ENCODE peak calls at places on chromosomes 1 and 21, in six cellular contexts. F is mesenchymal stem cell; V is mesendoderm; K is neural progenitor cell; P is A673; T is CD8-positive, alpha-beta memory T cell. M is an unnamed sample.

GRCh38 chr1:74463301-74463988 is 49.0 kb downstream of the LRRC53 start:
- DNase-seq in P (peak), F (no peak), T (no peak), V (no peak), K (no peak), M (no peak)

GRCh38 chr21:42809171-42809570 is 70.2 kb downstream of the WDR4 start:
- DNase-seq in V (no peak), P (no peak), T (no peak), F (no peak), K (no peak), M (no peak)

GRCh38 chr21:44854664-44855446 is 18.6 kb downstream of the PTTG1IP start:
- DNase-seq in T (no peak), K (no peak), P (no peak), V (no peak), F (no peak), M (no peak)

GRCh38 chr1:235105051-235106043 is 23.3 kb downstream of the TOMM20 start:
- DNase-seq in T (no peak), V (no peak), K (no peak), P (no peak), F (peak), M (peak)

GRCh38 chr1:114080511-114081144 is 73.0 kb downstream of the SYT6 start:
- DNase-seq in T (no peak), V (peak), K (no peak), F (no peak), P (no peak), M (no peak)

GRCh38 chr1:20355828-20356735 is 65.4 kb downstream of the VWA5B1 start:
- DNase-seq in P (no peak), V (no peak), F (no peak), K (no peak), T (no peak), M (no peak)

GRCh38 chr21:42767561-42767835 is 111.8 kb downstream of the WDR4 start:
- DNase-seq in P (no peak), F (no peak), T (no peak), V (no peak), K (no peak), M (no peak)

GRCh38 chr1:184759097-184759496 is 4.4 kb upstream of the EDEM3 start:
- DNase-seq in V (no peak), F (no peak), P (no peak), T (no peak), K (no peak), M (no peak)

GRCh38 chr1:156676820-156677615 is at the start of gene NES:
- DNase-seq in V (peak), P (peak), T (no peak), K (peak), F (peak), M (no peak)

GRCh38 chr1:158534496-158534895 is 19.7 kb downstream of the OR6Y1 start:
- DNase-seq in T (no peak), F (no peak), V (peak), P (no peak), K (no peak), M (no peak)

GRCh38 chr1:202150607-202151006 is 6.1 kb upstream of the ARL8A start:
- DNase-seq in K (no peak), T (no peak), F (no peak), P (no peak), V (no peak), M (no peak)

GRCh38 chr1:181504294-181505115 is 21.2 kb downstream of the CACNA1E start:
- DNase-seq in F (no peak), V (peak), P (peak), T (no peak), K (peak), M (peak)

GRCh38 chr1:182588460-182589396 is at the start of gene RNASEL:
- DNase-seq in T (peak), F (peak), V (peak), P (peak), K (peak), M (peak)

GRCh38 chr1:226476657-226477319 is 68.9 kb upstream of the PARP1 start:
- DNase-seq in K (no peak), P (peak), V (no peak), T (no peak), F (no peak), M (no peak)

GRCh38 chr1:68217060-68217554 is 15.2 kb downstream of the WLS start:
- DNase-seq in V (peak), T (no peak), P (no peak), K (peak), F (no peak), M (no peak)

GRCh38 chr1:44235794-44236193 is 22.5 kb downstream of the DMAP1 start:
- DNase-seq in F (no peak), K (no peak), V (no peak), T (no peak), P (no peak), M (no peak)

GRCh38 chr21:33566514-33566913 is 22.0 kb downstream of the DONSON start:
- DNase-seq in T (no peak), K (no peak), V (no peak), F (no peak), P (no peak), M (no peak)

GRCh38 chr1:14424325-14425000 is 174.0 kb upstream of the KAZN start:
- DNase-seq in P (no peak), V (no peak), T (no peak), F (no peak), K (no peak), M (no peak)

GRCh38 chr1:240878631-240879030 is 266.7 kb upstream of the GREM2 start:
- DNase-seq in F (no peak), T (no peak), V (no peak), K (no peak), P (no peak), M (no peak)

GRCh38 chr1:102472524-102472923 is 475.8 kb upstream of the OLFM3 start:
- DNase-seq in F (no peak), P (no peak), T (no peak), K (no peak), V (no peak), M (no peak)

GRCh38 chr1:101338714-101339430 is 102.1 kb downstream of the S1PR1 start:
- DNase-seq in P (no peak), T (no peak), K (no peak), V (no peak), F (no peak), M (no peak)

GRCh38 chr1:10401281-10401680 is 2.4 kb downstream of the PGD start:
- DNase-seq in T (no peak), V (peak), K (no peak), P (no peak), F (peak), M (no peak)

GRCh38 chr1:92030701-92031107 is 919 bp downstream of the EPHX4 start:
- DNase-seq in V (peak), P (peak), K (peak), F (peak), T (no peak), M (no peak)

GRCh38 chr1:245052258-245052657 is 102.5 kb upstream of the KIF26B start:
- DNase-seq in V (no peak), K (no peak), P (no peak), F (no peak), T (no peak), M (no peak)

GRCh38 chr1:23273450-23274133 is 56.3 kb upstream of the HTR1D start:
- DNase-seq in T (no peak), P (peak), V (no peak), F (peak), K (no peak), M (no peak)

GRCh38 chr1:182972231-182972630 is 19.3 kb upstream of the SHCBP1L start:
- DNase-seq in K (no peak), F (peak), V (no peak), P (no peak), T (no peak), M (no peak)

GRCh38 chr1:204345941-204346678 is 13.6 kb downstream of the PLEKHA6 start:
- DNase-seq in T (no peak), K (no peak), V (no peak), P (no peak), F (no peak), M (no peak)

GRCh38 chr1:186536272-186536905 is 75.5 kb upstream of the PDC start:
- DNase-seq in K (no peak), F (peak), P (peak), V (no peak), T (no peak), M (no peak)

GRCh38 chr1:50108497-50109073 is at the start of gene ELAVL4:
- DNase-seq in F (no peak), T (no peak), P (peak), K (no peak), V (no peak), M (no peak)

GRCh38 chr1:94927405-94928175 is 680 bp upstream of the CNN3 start:
- DNase-seq in T (no peak), V (peak), F (peak), K (peak), P (peak), M (no peak)

GRCh38 chr1:32791881-32792280 is 25.3 kb downstream of the YARS1 start:
- DNase-seq in T (no peak), V (no peak), K (no peak), P (no peak), F (no peak), M (no peak)

GRCh38 chr1:72282271-72282656 is at the start of gene NEGR1:
- DNase-seq in V (peak), K (peak), F (no peak), T (no peak), P (peak), M (no peak)

GRCh38 chr1:174408142-174408541 is 39.6 kb upstream of the GPR52 start:
- DNase-seq in T (no peak), F (peak), V (no peak), P (no peak), K (no peak), M (no peak)

GRCh38 chr1:207804746-207805468 is 53.1 kb downstream of the CD46 start:
- DNase-seq in K (no peak), T (no peak), F (no peak), P (no peak), V (no peak), M (no peak)

GRCh38 chr1:36321119-36321951 is 2.1 kb downstream of the EVA1B start:
- DNase-seq in T (peak), V (peak), F (peak), K (peak), P (no peak), M (no peak)

GRCh38 chr21:35896060-35896459 is 164.3 kb downstream of the SETD4 start:
- DNase-seq in V (no peak), F (no peak), K (no peak), P (no peak), T (no peak), M (peak)

GRCh38 chr1:6743189-6744101 is 41.8 kb upstream of the CAMTA1 start:
- DNase-seq in K (no peak), F (peak), T (no peak), P (no peak), V (no peak), M (no peak)
- H3K4me3 ChIP-seq in K (no peak), F (no peak), T (no peak), P (no peak), V (no peak), M (no peak)

GRCh38 chr1:12246584-12246983 is 16.8 kb downstream of the VPS13D start:
- DNase-seq in K (no peak), F (peak), P (no peak), T (no peak), V (no peak), M (no peak)

GRCh38 chr1:12249748-12250147 is 19.9 kb downstream of the VPS13D start:
- DNase-seq in V (no peak), K (no peak), P (no peak), F (no peak), T (no peak), M (no peak)

GRCh38 chr1:12255918-12256317 is 26.1 kb downstream of the VPS13D start:
- DNase-seq in F (no peak), K (no peak), T (no peak), V (no peak), P (no peak), M (no peak)

GRCh38 chr1:12249181-12249580 is 19.4 kb downstream of the VPS13D start:
- DNase-seq in P (no peak), K (no peak), V (peak), F (no peak), T (no peak), M (no peak)

DNA sequence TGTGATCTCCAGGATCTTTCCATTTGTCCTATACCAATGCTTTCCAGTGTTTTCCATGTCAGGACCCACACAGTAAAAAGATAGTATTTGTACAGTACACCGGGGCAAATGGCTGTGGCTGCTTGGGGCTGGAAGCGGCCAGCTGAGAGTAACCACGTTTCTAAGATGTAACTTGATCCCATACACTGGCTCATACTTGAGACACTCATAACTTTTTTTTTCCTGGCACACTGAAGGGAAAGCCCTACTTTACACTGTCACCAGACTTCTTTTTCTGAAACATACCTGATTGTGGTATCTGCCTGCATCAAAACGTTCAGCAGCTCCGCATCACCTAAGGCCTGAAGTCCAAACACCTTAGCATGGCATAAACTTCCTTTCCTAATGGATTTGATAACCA is 21.6 kb downstream of the VPS13D start:
- DNase-seq in V (no peak), F (no peak), K (no peak), P (no peak), T (no peak), M (no peak)
- H3K4me3 ChIP-seq in V (no peak), F (no peak), K (no peak), P (no peak), T (no peak), M (no peak)

DNA sequence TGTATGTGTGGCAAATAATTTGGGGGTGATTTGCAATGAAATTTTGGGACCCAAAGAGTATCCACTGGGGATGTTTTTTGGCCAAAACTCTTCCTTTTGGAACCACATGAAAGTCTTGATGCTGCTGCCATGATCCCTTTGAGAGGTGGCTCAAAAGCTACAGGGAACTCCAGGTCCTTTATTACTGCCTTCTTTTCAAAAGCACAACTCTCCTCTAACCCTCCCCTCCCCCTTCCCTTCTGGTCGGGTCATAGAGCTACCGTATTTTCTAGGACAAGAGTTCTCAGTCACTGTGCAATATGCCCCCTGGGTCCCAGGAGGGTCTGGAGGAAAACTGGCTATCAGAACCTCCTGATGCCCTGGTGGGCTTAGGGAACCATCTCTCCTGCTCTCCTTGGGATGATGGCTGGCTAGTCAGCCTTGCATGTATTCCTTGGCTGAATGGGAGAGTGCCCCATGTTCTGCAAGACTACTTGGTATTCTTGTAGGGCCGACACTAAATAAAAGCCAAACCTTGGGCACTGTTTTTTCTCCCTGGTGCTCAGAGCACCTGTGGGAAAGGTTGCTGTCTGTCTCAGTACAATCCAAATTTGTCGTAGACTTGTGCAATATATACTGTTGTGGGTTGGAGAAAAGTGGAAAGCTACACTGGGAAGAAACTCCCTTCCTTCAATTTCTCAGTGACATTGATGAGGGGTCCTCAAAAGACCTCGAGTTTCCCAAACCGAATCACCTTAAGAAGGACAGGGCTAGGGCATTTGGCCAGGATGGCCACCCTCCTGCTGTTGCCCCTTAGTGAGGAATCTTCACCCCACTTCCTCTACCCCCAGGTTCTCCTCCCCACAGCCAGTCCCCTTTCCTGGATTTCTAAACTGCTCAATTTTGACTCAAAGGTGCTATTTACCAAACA is 3.1 kb downstream of the BTG2 start:
- DNase-seq in P (no peak), V (peak), F (no peak), K (peak), T (peak), M (no peak)
- H3K4me3 ChIP-seq in P (peak), V (no peak), F (no peak), K (peak), T (peak), M (peak)

DNA sequence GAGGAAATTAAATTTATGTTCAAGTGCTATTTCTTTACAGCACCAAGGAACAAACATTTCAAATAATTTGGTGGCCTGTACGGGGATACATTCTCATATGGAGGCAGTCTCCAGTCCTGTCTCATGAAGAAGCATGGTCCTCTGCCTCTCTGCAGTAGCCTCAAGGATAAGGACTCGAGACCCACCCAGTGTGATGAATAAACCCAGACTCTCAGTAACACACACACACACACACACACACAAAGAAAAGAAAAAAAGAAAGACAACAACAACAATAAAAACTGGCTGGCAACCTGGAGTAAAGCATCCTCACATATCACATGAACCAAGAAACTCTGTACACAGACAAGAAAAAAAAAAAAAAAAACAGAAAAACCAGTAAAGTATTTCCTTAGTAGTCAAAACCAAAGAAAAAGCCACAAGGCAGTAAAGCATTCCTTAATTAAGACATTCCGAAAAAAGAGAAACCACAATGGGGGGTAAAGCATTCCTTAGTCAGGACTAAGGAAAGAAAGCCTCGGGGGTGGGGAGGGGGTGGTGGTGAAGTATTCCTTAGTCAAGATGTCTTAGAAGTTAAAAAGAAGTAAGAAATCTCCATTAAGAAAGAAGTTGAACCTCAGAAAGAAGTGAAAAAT is 28.4 kb upstream of the FMO1 start:
- DNase-seq in F (peak), P (peak), T (no peak), V (peak), K (peak), M (no peak)
- H3K4me3 ChIP-seq in F (no peak), P (no peak), T (no peak), V (no peak), K (peak), M (no peak)

GRCh38 chr1:30749691-30750583 is 7.6 kb downstream of the LAPTM5 start:
- DNase-seq in T (peak), V (no peak), K (no peak), P (no peak), F (no peak), M (peak)
- H3K4me3 ChIP-seq in T (peak), V (no peak), K (no peak), P (no peak), F (no peak), M (peak)

GRCh38 chr1:168737446-168737845 is 8.4 kb upstream of the DPT start:
- DNase-seq in P (no peak), V (no peak), T (no peak), F (no peak), K (no peak), M (no peak)
- H3K4me3 ChIP-seq in P (no peak), V (no peak), T (no peak), F (no peak), K (no peak), M (no peak)

DNA sequence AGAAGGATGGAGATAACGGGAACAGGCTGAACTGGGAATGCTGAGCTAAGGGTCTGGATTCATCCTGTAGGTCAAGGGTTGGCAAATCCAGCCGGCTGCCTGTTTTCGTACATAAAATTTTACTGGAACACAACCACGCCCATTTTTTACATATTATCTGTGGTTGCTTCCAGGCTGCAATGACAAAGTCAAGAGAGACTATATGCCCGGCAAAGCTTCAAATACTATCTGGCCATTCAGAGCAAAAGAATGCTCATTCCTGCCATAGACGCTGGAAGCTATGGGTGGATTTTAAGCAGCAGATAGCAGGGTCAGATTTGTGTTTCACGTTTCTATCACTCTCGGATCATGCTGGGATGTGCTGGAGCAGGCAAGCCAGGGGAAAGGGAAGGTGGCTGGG is 137.9 kb upstream of the EDN2 start:
- DNase-seq in V (no peak), P (no peak), T (no peak), K (no peak), F (peak), M (no peak)
- H3K4me3 ChIP-seq in V (no peak), P (no peak), T (no peak), K (no peak), F (no peak), M (no peak)

GRCh38 chr1:47442844-47443529 is 5.1 kb downstream of the FOXD2 start:
- DNase-seq in V (no peak), T (no peak), K (no peak), P (no peak), F (no peak), M (no peak)
- H3K4me3 ChIP-seq in V (no peak), T (no peak), K (no peak), P (no peak), F (no peak), M (no peak)

GRCh38 chr1:66335125-66335524 is 198.8 kb upstream of the SGIP1 start:
- DNase-seq in P (no peak), K (no peak), V (no peak), F (no peak), T (no peak), M (no peak)

GRCh38 chr1:66335859-66336640 is 197.9 kb upstream of the SGIP1 start:
- DNase-seq in V (peak), T (peak), F (peak), P (peak), K (no peak), M (peak)

GRCh38 chr1:66333463-66334232 is 200.3 kb upstream of the SGIP1 start:
- DNase-seq in K (no peak), F (peak), V (peak), T (no peak), P (peak), M (no peak)

GRCh38 chr1:66332524-66332853 is 201.5 kb upstream of the SGIP1 start:
- DNase-seq in P (no peak), V (no peak), F (no peak), K (no peak), T (no peak), M (no peak)

DNA sequence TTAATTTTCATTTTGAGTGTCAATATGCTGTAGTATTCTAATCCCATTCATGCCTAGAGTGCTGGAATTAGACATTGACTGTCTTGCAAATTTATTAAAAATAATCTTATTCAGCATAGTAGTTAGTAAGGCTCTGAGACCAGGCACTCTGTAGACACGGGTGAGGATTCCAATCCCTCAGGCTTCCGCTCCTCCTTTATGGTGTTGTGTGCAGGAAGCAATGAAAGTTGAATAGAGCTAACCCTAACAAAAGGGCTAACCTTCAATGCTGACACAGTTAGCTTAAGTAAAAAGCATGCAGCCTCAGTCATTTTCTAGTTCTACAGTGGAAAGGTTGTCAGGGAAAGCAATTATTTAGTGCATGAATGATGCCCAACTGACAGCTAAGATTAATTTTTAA is 199.6 kb upstream of the SGIP1 start:
- DNase-seq in F (no peak), V (no peak), T (no peak), P (peak), K (peak), M (no peak)
- H3K4me3 ChIP-seq in F (no peak), V (no peak), T (peak), P (peak), K (no peak), M (peak)

M was measured in GM12864.